ENCODE peak calls at places on chromosomes 5 and 9, in seven cellular contexts. F, P, L, I, X, K and G are unnamed samples.

GRCh38 chr5:54547711-54548250 is 30.2 kb downstream of the SNX18 start:
- DNase-seq in F (no peak), P (no peak), L (peak), I (peak), X (no peak), K (peak), G (no peak)

GRCh38 chr5:153445875-153446567 is 44.4 kb upstream of the GRIA1 start:
- DNase-seq in F (peak), P (peak), L (no peak), I (peak), X (no peak), K (peak), G (no peak)

GRCh38 chr9:18437315-18438200 is 36.4 kb upstream of the ADAMTSL1 start:
- DNase-seq in F (no peak), P (no peak), L (peak), I (peak), X (no peak), K (no peak), G (no peak)

GRCh38 chr9:77023726-77024125 is 4.3 kb downstream of the FOXB2 start:
- DNase-seq in F (no peak), P (no peak), L (no peak), I (no peak), X (no peak), K (no peak), G (no peak)

GRCh38 chr9:136626740-136627642 is 35.7 kb upstream of the EGFL7 start:
- DNase-seq in F (peak), P (peak), L (no peak), I (no peak), X (no peak), K (no peak), G (peak)

GRCh38 chr5:135313946-135314345 is 85.1 kb downstream of the MACROH2A1 start:
- DNase-seq in F (no peak), P (no peak), L (no peak), I (no peak), X (no peak), K (peak), G (peak)

GRCh38 chr5:110909415-110909814 is 162.1 kb upstream of the TSLP start:
- DNase-seq in F (no peak), P (no peak), L (no peak), I (no peak), X (no peak), K (no peak), G (peak)

GRCh38 chr5:128208436-128208835 is 124.9 kb downstream of the SLC12A2 start:
- DNase-seq in F (no peak), P (no peak), L (no peak), I (no peak), X (no peak), K (no peak), G (no peak)

GRCh38 chr9:87685431-87685830 is 40.5 kb upstream of the CTSL start:
- DNase-seq in F (no peak), P (no peak), L (no peak), I (peak), X (no peak), K (peak), G (no peak)

GRCh38 chr9:2083552-2083951 is 68.4 kb downstream of the SMARCA2 start:
- DNase-seq in F (no peak), P (no peak), L (no peak), I (no peak), X (no peak), K (no peak), G (no peak)

GRCh38 chr9:114434878-114435311 is 47.1 kb upstream of the AKNA start:
- DNase-seq in F (peak), P (peak), L (peak), I (peak), X (peak), K (no peak), G (no peak)

GRCh38 chr9:15306757-15307522 is at the start of gene TTC39B:
- DNase-seq in F (peak), P (peak), L (peak), I (peak), X (peak), K (peak), G (peak)

GRCh38 chr5:33423018-33423630 is 17.6 kb upstream of the TARS1 start:
- DNase-seq in F (peak), P (no peak), L (peak), I (peak), X (no peak), K (no peak), G (no peak)

GRCh38 chr5:84290161-84290560 is 94.5 kb downstream of the EDIL3 start:
- DNase-seq in F (no peak), P (no peak), L (peak), I (peak), X (no peak), K (no peak), G (no peak)

GRCh38 chr5:121975294-121975693 is 13.5 kb downstream of the SRFBP1 start:
- DNase-seq in F (no peak), P (no peak), L (no peak), I (peak), X (no peak), K (no peak), G (no peak)

GRCh38 chr5:160008877-160009590 is at the start of gene TTC1:
- DNase-seq in F (peak), P (peak), L (peak), I (peak), X (peak), K (peak), G (peak)

GRCh38 chr9:121692606-121693505 is 41.4 kb downstream of the DAB2IP start:
- DNase-seq in F (no peak), P (no peak), L (peak), I (no peak), X (no peak), K (peak), G (no peak)